ENCODE peak calls at places on chromosome 13, in eight cellular contexts. U is astrocyte of the cerebellum; T is cerebellar nuclear complex; Z is activated naive CD4-positive, alpha-beta T cell treated with anti-CD3 and anti-CD28 coated beads, Interleukin-2, amount 10 ng/mL, durations not matched to agents 7 days and 5 days; Q is endothelial cell; H is cardiac septum; S is CD4-positive, alpha-beta memory T cell; E is aorta. D is an unnamed sample.
A peak's percentile ranks its signal among the peaks of the same experiment; 100 is the strongest.

GRCh38 chr13:77359171-77359570 is 32.3 kb upstream of the MYCBP2 start:
- DNase-seq in U (no peak), T (no peak), Z (no peak), Q (no peak), H (no peak), S (no peak), E (no peak), D (no peak)

GRCh38 chr13:58455094-58455493 is 823.5 kb downstream of the PCDH17 start:
- DNase-seq in U (no peak), T (no peak), Z (no peak), Q (no peak), H (no peak), S (no peak), E (no peak), D (no peak)

GRCh38 chr13:98839826-98840769 is 87.6 kb upstream of the SLC15A1 start:
- DNase-seq in U (peak; percentile 68), T (peak; percentile 49), Z (peak; percentile 53), Q (peak; percentile 71), H (no peak), S (peak; percentile 14), E (peak; percentile 80), D (no peak)

GRCh38 chr13:75838366-75839017 is 202.4 kb downstream of the LMO7 start:
- DNase-seq in U (no peak), T (no peak), Z (no peak), Q (no peak), H (no peak), S (no peak), E (no peak), D (no peak)

GRCh38 chr13:75724742-75725504 is 88.8 kb downstream of the LMO7 start:
- DNase-seq in U (no peak), T (no peak), Z (no peak), Q (no peak), H (no peak), S (no peak), E (no peak), D (no peak)

GRCh38 chr13:31221057-31221456 is 21.3 kb downstream of the B3GLCT start:
- DNase-seq in U (no peak), T (no peak), Z (no peak), Q (no peak), H (no peak), S (no peak), E (no peak), D (no peak)

GRCh38 chr13:40371531-40372125 is 294.8 kb downstream of the FOXO1 start:
- DNase-seq in U (no peak), T (no peak), Z (no peak), Q (no peak), H (no peak), S (no peak), E (no peak), D (no peak)

GRCh38 chr13:74290324-74290773 is 156.1 kb upstream of the KLF12 start:
- DNase-seq in U (peak; percentile 93), T (peak; percentile 94), Z (peak; percentile 51), Q (no peak), H (no peak), S (peak; percentile 62), E (no peak), D (no peak)

GRCh38 chr13:89845874-89846273 is 1501.6 kb upstream of the MIR17HG start:
- DNase-seq in U (no peak), T (no peak), Z (no peak), Q (no peak), H (no peak), S (no peak), E (no peak), D (no peak)

GRCh38 chr13:78659450-78660110 is 625 bp upstream of the OBI1 start:
- DNase-seq in U (no peak), T (no peak), Z (no peak), Q (no peak), H (no peak), S (peak; percentile 11), E (no peak), D (no peak)

GRCh38 chr13:109336730-109337129 is 449.7 kb downstream of the IRS2 start:
- DNase-seq in U (peak; percentile 64), T (no peak), Z (no peak), Q (no peak), H (no peak), S (no peak), E (no peak), D (no peak)

GRCh38 chr13:71759506-71760225 is 107.3 kb downstream of the DACH1 start:
- DNase-seq in U (no peak), T (no peak), Z (no peak), Q (no peak), H (no peak), S (no peak), E (no peak), D (no peak)

GRCh38 chr13:114151565-114152284 is 19.3 kb upstream of the RASA3 start:
- DNase-seq in U (no peak), T (no peak), Z (peak; percentile 56), Q (no peak), H (peak; percentile 71), S (peak; percentile 59), E (peak; percentile 70), D (no peak)

GRCh38 chr13:37889102-37889501 is 19.5 kb upstream of the TRPC4 start:
- DNase-seq in U (no peak), T (no peak), Z (no peak), Q (no peak), H (no peak), S (no peak), E (no peak), D (no peak)

GRCh38 chr13:27621116-27621365 is 651 bp upstream of the POLR1D start:
- DNase-seq in U (no peak), T (no peak), Z (no peak), Q (no peak), H (no peak), S (no peak), E (no peak), D (no peak)

GRCh38 chr13:44132710-44133109 is 240.9 kb upstream of the SERP2 start:
- DNase-seq in U (no peak), T (no peak), Z (no peak), Q (no peak), H (peak; percentile 84), S (no peak), E (peak; percentile 90), D (no peak)

GRCh38 chr13:40137400-40137799 is 481.9 kb downstream of the COG6 start:
- DNase-seq in U (no peak), T (no peak), Z (no peak), Q (no peak), H (no peak), S (no peak), E (no peak), D (no peak)

GRCh38 chr13:74871671-74872070 is 610.3 kb downstream of the TBC1D4 start:
- DNase-seq in U (no peak), T (no peak), Z (no peak), Q (no peak), H (no peak), S (no peak), E (no peak), D (no peak)

GRCh38 chr13:95641961-95642621 is 2.4 kb downstream of the DZIP1 start:
- DNase-seq in U (no peak), T (no peak), Z (no peak), Q (peak; percentile 73), H (peak; percentile 79), S (no peak), E (peak; percentile 82), D (no peak)

GRCh38 chr13:63184693-63185092 is 1769.0 kb upstream of the PCDH20 start:
- DNase-seq in U (peak; percentile 68), T (no peak), Z (no peak), Q (no peak), H (no peak), S (no peak), E (no peak), D (no peak)

GRCh38 chr13:72201726-72202125 is 334.7 kb upstream of the DACH1 start:
- DNase-seq in U (no peak), T (no peak), Z (no peak), Q (no peak), H (no peak), S (no peak), E (no peak), D (no peak)

GRCh38 chr13:94617389-94618000 is 15.8 kb downstream of the GPR180 start:
- DNase-seq in U (no peak), T (peak; percentile 22), Z (peak; percentile 47), Q (peak; percentile 18), H (no peak), S (peak; percentile 57), E (no peak), D (no peak)

GRCh38 chr13:114020750-114021463 is 47.0 kb upstream of the C13orf46 start:
- DNase-seq in U (no peak), T (no peak), Z (no peak), Q (no peak), H (no peak), S (no peak), E (peak; percentile 50), D (no peak)

D was measured in esophagus squamous epithelium.